ENCODE peak calls at places on chromosome 19, in eight cellular contexts. I is hippocampal formation; O is skeletal muscle cell; V is activated CD4-positive, CD25-positive, alpha-beta regulatory T cell; X is activated naive CD4-positive, alpha-beta T cell treated with anti-CD3 and anti-CD28 coated beads, Interleukin-2, amount 10 ng/mL, durations not matched to agents 7 days and 5 days; J is AG10803; B is T-helper 9 cell; H is AG08395. C is an unnamed sample.

GRCh38 chr19:42176990-42177685 is 40.3 kb downstream of the DEDD2 start:
- DNase-seq in I (peak), O (peak), V (peak), X (peak), J (peak), B (peak), H (peak), C (peak)

GRCh38 chr19:42233106-42233505 is 9.3 kb downstream of the GSK3A start:
- DNase-seq in I (no peak), O (no peak), V (no peak), X (no peak), J (no peak), B (no peak), H (no peak), C (no peak)

GRCh38 chr19:1206733-1207301 is 1.2 kb downstream of the STK11 start:
- DNase-seq in I (no peak), O (no peak), V (no peak), X (peak), J (no peak), B (no peak), H (no peak), C (no peak)

GRCh38 chr19:49746206-49746958 is 16.7 kb downstream of the TSKS start:
- DNase-seq in I (no peak), O (no peak), V (no peak), X (peak), J (peak), B (peak), H (no peak), C (no peak)

GRCh38 chr19:6230991-6231448 is 48.8 kb downstream of the MLLT1 start:
- DNase-seq in I (no peak), O (no peak), V (no peak), X (no peak), J (no peak), B (no peak), H (no peak), C (no peak)

GRCh38 chr19:42512743-42513304 is 15.5 kb downstream of the CEACAM1 start:
- DNase-seq in I (no peak), O (no peak), V (no peak), X (no peak), J (no peak), B (no peak), H (no peak), C (no peak)

GRCh38 chr19:41785653-41786052 is 10.7 kb upstream of the CEACAM3 start:
- DNase-seq in I (no peak), O (peak), V (peak), X (peak), J (peak), B (peak), H (peak), C (peak)

GRCh38 chr19:50359432-50359818 is 6.0 kb downstream of the NAPSA start:
- DNase-seq in I (no peak), O (no peak), V (no peak), X (no peak), J (no peak), B (no peak), H (no peak), C (no peak)

GRCh38 chr19:342801-343421 is 1.7 kb downstream of the MIER2 start:
- DNase-seq in I (no peak), O (peak), V (no peak), X (no peak), J (peak), B (no peak), H (peak), C (peak)

GRCh38 chr19:52935434-52935833 is 12.2 kb upstream of the ZNF888 start:
- DNase-seq in I (no peak), O (no peak), V (no peak), X (no peak), J (no peak), B (no peak), H (no peak), C (no peak)

GRCh38 chr19:4007836-4008539 is 452 bp downstream of the PIAS4 start:
- DNase-seq in I (no peak), O (no peak), V (no peak), X (peak), J (no peak), B (no peak), H (no peak), C (no peak)

GRCh38 chr19:5152767-5153532 is 184.0 kb downstream of the KDM4B start:
- DNase-seq in I (no peak), O (no peak), V (no peak), X (no peak), J (no peak), B (no peak), H (no peak), C (no peak)

GRCh38 chr19:35153701-35154534 is 617 bp upstream of the FXYD5 start:
- DNase-seq in I (no peak), O (no peak), V (peak), X (peak), J (peak), B (peak), H (peak), C (no peak)

C was measured in pulmonary artery endothelial cell.